ENCODE peak calls at places on chromosomes 6 and 20, in six cellular contexts. N is IMR-90, X is A673, Q is GM23338, B is heart right ventricle, Z is psoas muscle. S is an unnamed sample.

GRCh38 chr6:155400022-155400965 is 55.3 kb downstream of the NOX3 start:
- DNase-seq in N (no peak), B (no peak), Z (no peak), X (no peak), Q (no peak), S (no peak)

GRCh38 chr20:32285621-32286334 is 8.3 kb downstream of the KIF3B start:
- DNase-seq in N (peak), B (no peak), Q (no peak), Z (no peak), X (peak), S (no peak)

GRCh38 chr6:123223461-123223860 is 227.4 kb downstream of the CLVS2 start:
- DNase-seq in Q (no peak), X (peak), N (no peak), Z (no peak), B (no peak), S (no peak)

GRCh38 chr6:131640100-131640499 is 3.0 kb downstream of the ENPP3 start:
- DNase-seq in B (no peak), X (no peak), Z (no peak), Q (no peak), N (no peak), S (no peak)

GRCh38 chr6:16929814-16930213 is 168.6 kb upstream of the ATXN1 start:
- DNase-seq in X (peak), Z (no peak), B (no peak), Q (no peak), N (peak), S (peak)

GRCh38 chr6:150567823-150568383 is 31.8 kb upstream of the PLEKHG1 start:
- DNase-seq in N (no peak), X (peak), Q (no peak), Z (no peak), B (peak), S (no peak)

GRCh38 chr6:157143171-157143884 is 180.0 kb downstream of the TMEM242 start:
- DNase-seq in B (peak), N (peak), X (no peak), Q (no peak), Z (no peak), S (peak)

GRCh38 chr20:37615507-37616425 is 78.1 kb upstream of the CTNNBL1 start:
- DNase-seq in N (no peak), Z (no peak), B (no peak), Q (peak), X (peak), S (no peak)

GRCh38 chr6:116291701-116292396 is 12.1 kb upstream of the TSPYL1 start:
- DNase-seq in N (no peak), Z (no peak), X (no peak), B (no peak), Q (no peak), S (no peak)

GRCh38 chr6:42403831-42404230 is 47.9 kb downstream of the TRERF1 start:
- DNase-seq in X (no peak), N (no peak), Q (no peak), Z (no peak), B (no peak), S (no peak)

GRCh38 chr6:126093108-126093507 is 106.8 kb downstream of the TRMT11 start:
- DNase-seq in N (no peak), B (no peak), Q (no peak), Z (no peak), X (no peak), S (no peak)

GRCh38 chr6:134178230-134179044 is 126.0 kb upstream of the SLC2A12 start:
- DNase-seq in Q (peak), B (peak), X (peak), N (peak), Z (peak), S (peak)

GRCh38 chr6:100257661-100258395 is 206.9 kb downstream of the SIM1 start:
- DNase-seq in Z (no peak), N (peak), B (no peak), X (peak), Q (peak), S (peak)

GRCh38 chr6:132133734-132134490 is 182.7 kb upstream of the CCN2 start:
- DNase-seq in Z (peak), N (peak), Q (peak), X (peak), B (no peak), S (no peak)

GRCh38 chr6:8218861-8219260 is 116.5 kb upstream of the EEF1E1 start:
- DNase-seq in N (no peak), X (no peak), B (no peak), Q (no peak), Z (no peak), S (no peak)

GRCh38 chr6:93453956-93454355 is 34.6 kb upstream of the EPHA7 start:
- DNase-seq in Q (no peak), B (no peak), X (no peak), N (no peak), Z (no peak), S (no peak)

GRCh38 chr6:11033825-11034224 is 10.3 kb downstream of the ELOVL2 start:
- DNase-seq in Z (no peak), Q (no peak), X (no peak), N (peak), B (no peak), S (peak)

GRCh38 chr6:125904871-125905270 is 51.7 kb upstream of the HINT3 start:
- DNase-seq in Z (no peak), N (peak), B (no peak), Q (no peak), X (no peak), S (no peak)

GRCh38 chr6:78999737-79000136 is 78.3 kb downstream of the PHIP start:
- DNase-seq in B (no peak), Z (no peak), N (peak), X (no peak), Q (no peak), S (no peak)

GRCh38 chr6:169802790-169803189 is 51.4 kb downstream of the ERMARD start:
- DNase-seq in B (no peak), N (peak), X (no peak), Z (no peak), Q (no peak), S (no peak)

GRCh38 chr6:118748311-118749062 is 97.1 kb upstream of the CEP85L start:
- DNase-seq in X (peak), N (peak), Q (peak), B (peak), Z (peak), S (no peak)

GRCh38 chr6:145028144-145028818 is 707.0 kb downstream of the EPM2A start:
- DNase-seq in N (peak), Q (peak), Z (no peak), B (no peak), X (peak), S (no peak)

GRCh38 chr6:35391240-35391968 is 49.0 kb downstream of the PPARD start:
- DNase-seq in Q (no peak), N (peak), X (no peak), B (no peak), Z (no peak), S (peak)

GRCh38 chr6:154615483-154616025 is 105.1 kb upstream of the CNKSR3 start:
- DNase-seq in Z (peak), B (peak), Q (peak), X (peak), N (peak), S (peak)

GRCh38 chr20:20267685-20268429 is 100.0 kb upstream of the INSM1 start:
- DNase-seq in N (no peak), B (peak), X (peak), Z (peak), Q (peak), S (no peak)

GRCh38 chr20:46810442-46811327 is 84.0 kb upstream of the EYA2 start:
- DNase-seq in N (no peak), Q (peak), B (no peak), Z (no peak), X (no peak), S (no peak)

GRCh38 chr6:3749390-3749978 is 2.0 kb downstream of the PXDC1 start:
- DNase-seq in X (no peak), Z (no peak), N (no peak), Q (peak), B (no peak), S (no peak)

GRCh38 chr20:10505320-10506226 is 70.5 kb downstream of the SLX4IP start:
- DNase-seq in Z (peak), X (no peak), B (no peak), Q (no peak), N (peak), S (no peak)

GRCh38 chr6:25193865-25194679 is 85.1 kb upstream of the CARMIL1 start:
- DNase-seq in Q (no peak), B (no peak), Z (no peak), X (no peak), N (no peak), S (no peak)

GRCh38 chr6:25192562-25192961 is 86.6 kb upstream of the CARMIL1 start:
- DNase-seq in Z (no peak), B (no peak), X (peak), Q (peak), N (peak), S (no peak)

GRCh38 chr6:25188232-25188631 is 90.9 kb upstream of the CARMIL1 start:
- DNase-seq in B (no peak), Z (no peak), X (no peak), Q (no peak), N (no peak), S (no peak)

GRCh38 chr6:25197116-25197515 is 82.1 kb upstream of the CARMIL1 start:
- DNase-seq in B (no peak), Z (no peak), X (no peak), N (no peak), Q (no peak), S (no peak)

DNA sequence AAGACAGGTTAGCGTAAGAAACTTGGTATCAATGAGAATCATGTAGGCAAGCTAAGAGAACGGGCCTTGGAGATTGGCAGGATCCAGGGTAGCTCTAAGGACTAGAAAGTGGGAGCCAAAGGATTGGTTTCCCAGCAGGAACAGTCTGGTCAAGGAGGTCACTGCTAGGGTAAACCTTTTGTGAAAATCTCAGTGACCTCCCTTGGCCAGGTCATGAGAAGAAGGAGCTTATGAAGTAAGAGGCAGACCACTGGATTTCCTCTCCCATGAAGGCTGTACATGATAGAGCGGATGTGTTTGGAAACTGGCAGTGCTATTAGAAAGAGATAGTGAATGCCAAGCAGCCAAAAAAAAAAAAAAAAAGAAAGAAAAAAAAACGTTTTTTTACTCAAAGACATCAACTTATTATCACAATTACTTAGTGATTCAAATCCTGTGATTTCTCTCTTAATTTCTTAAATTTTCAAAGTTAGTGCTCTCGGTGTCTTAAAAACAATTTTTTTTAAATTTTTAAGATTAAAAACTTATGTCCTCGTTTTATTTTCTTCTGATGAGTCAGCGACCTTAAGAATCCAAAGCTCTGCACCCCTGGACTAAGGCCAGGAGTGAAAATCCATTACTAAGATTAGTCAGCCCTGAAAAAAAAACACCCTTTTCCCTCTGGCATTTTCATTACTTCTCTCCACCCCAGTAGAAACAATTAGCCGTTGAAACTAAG is 85.9 kb upstream of the CARMIL1 start:
- DNase-seq in B (no peak), N (peak), Q (no peak), X (peak), Z (no peak), S (peak)
- H3K4me3 ChIP-seq in B (no peak), N (no peak), Q (no peak), X (peak), Z (no peak), S (no peak)

GRCh38 chr6:13063300-13063918 is 264.9 kb downstream of the TBC1D7 start:
- DNase-seq in B (no peak), Q (no peak), N (no peak), X (no peak), Z (no peak), S (no peak)

GRCh38 chr6:13066820-13067219 is 261.5 kb downstream of the TBC1D7 start:
- DNase-seq in B (no peak), Q (no peak), N (no peak), Z (no peak), X (no peak), S (no peak)

GRCh38 chr6:13068558-13069210 is 259.7 kb downstream of the TBC1D7 start:
- DNase-seq in B (no peak), N (no peak), X (no peak), Z (no peak), Q (no peak), S (no peak)

GRCh38 chr6:13066050-13066449 is 262.3 kb downstream of the TBC1D7 start:
- DNase-seq in N (no peak), Z (no peak), B (no peak), Q (no peak), X (no peak), S (no peak)

GRCh38 chr6:13065596-13065995 is 262.7 kb downstream of the TBC1D7 start:
- DNase-seq in X (no peak), Q (no peak), Z (no peak), B (no peak), N (no peak), S (no peak)
- H3K27ac ChIP-seq in X (no peak), Q (no peak), Z (no peak), B (no peak), N (no peak), S (no peak)

DNA sequence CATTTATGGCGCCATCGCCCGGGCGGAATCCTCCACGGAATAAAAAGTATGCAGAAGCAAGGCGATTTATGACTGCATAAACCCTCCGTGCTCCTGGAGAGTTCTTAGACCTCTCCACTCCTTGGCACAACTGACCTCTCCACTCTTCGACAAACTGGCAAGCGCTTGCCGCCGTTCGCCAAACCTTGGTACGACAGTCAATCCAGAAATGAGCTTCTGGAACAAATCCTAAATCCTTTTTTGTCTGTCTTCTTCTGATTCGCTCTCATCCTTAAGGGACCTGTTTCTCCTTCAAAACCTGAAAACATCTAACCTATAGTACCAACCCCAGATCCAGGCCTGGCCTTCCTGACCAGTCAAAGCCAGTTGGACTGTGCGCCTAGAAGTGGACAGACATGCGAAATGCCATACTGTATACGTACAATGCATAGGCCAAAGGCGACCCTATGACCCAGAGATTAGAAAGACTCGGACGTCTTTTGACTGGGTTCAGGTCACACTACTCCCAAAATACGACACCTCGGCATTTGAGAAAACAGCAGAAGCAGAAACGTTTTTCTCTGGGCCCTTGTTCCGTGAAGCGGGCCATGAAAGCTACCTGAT is 59.4 kb downstream of the TRIM27 start:
- DNase-seq in N (no peak), X (no peak), Q (no peak), Z (no peak), B (no peak), S (no peak)
- TF ChIP-seq CTCF in N (peak), X (peak), Q (peak), Z (no peak), B (no peak), S (peak)

GRCh38 chr20:7399575-7399974 is 540.7 kb downstream of the HAO1 start:
- DNase-seq in X (no peak), B (no peak), N (no peak), Z (no peak), Q (no peak), S (no peak)

GRCh38 chr20:7399114-7399513 is 541.1 kb downstream of the HAO1 start:
- DNase-seq in X (no peak), Q (no peak), N (no peak), Z (no peak), B (no peak), S (no peak)
- H3K4me3 ChIP-seq in X (no peak), Q (no peak), N (no peak), Z (no peak), B (no peak), S (no peak)

S was measured in AG04450.